ENCODE peak calls at places on chromosomes 4 and X, in seven cellular contexts. One of them, this sample, is unnamed.

GRCh38 chrX:9788908-9789307 is 2.7 kb downstream of the SHROOM2 start:
- DNase-seq in lower leg skin: no peak
- DNase-seq in lower lobe of right lung: no peak
- DNase-seq in H1: no peak
- DNase-seq in tibial artery: no peak
- DNase-seq in GM06990: no peak
- DNase-seq in hippocampal formation: no peak
- DNase-seq in this sample: no peak

GRCh38 chr4:72602396-72602795 is 33.4 kb upstream of the ADAMTS3 start:
- DNase-seq in lower leg skin: no peak
- DNase-seq in lower lobe of right lung: no peak
- DNase-seq in H1: no peak
- DNase-seq in tibial artery: no peak
- DNase-seq in GM06990: no peak
- DNase-seq in hippocampal formation: no peak
- DNase-seq in this sample: no peak

GRCh38 chr4:114273246-114273645 is 293.8 kb upstream of the ARSJ start:
- DNase-seq in lower leg skin: no peak
- DNase-seq in lower lobe of right lung: no peak
- DNase-seq in H1: no peak
- DNase-seq in tibial artery: no peak
- DNase-seq in GM06990: no peak
- DNase-seq in hippocampal formation: no peak
- DNase-seq in this sample: no peak

GRCh38 chr4:76579596-76580375 is 144.8 kb downstream of the SHROOM3 start:
- DNase-seq in lower leg skin: no peak
- DNase-seq in lower lobe of right lung: no peak
- DNase-seq in H1: no peak
- DNase-seq in tibial artery: no peak
- DNase-seq in GM06990: no peak
- DNase-seq in hippocampal formation: no peak
- DNase-seq in this sample: no peak

GRCh38 chr4:6338951-6339817 is 69.5 kb downstream of the WFS1 start:
- DNase-seq in lower leg skin: no peak
- DNase-seq in lower lobe of right lung: peak
- DNase-seq in H1: no peak
- DNase-seq in tibial artery: no peak
- DNase-seq in GM06990: no peak
- DNase-seq in hippocampal formation: no peak
- DNase-seq in this sample: no peak

GRCh38 chr4:52196606-52197130 is 145.6 kb downstream of the SPATA18 start:
- DNase-seq in lower leg skin: no peak
- DNase-seq in lower lobe of right lung: no peak
- DNase-seq in H1: no peak
- DNase-seq in tibial artery: no peak
- DNase-seq in GM06990: no peak
- DNase-seq in hippocampal formation: no peak
- DNase-seq in this sample: no peak

GRCh38 chrX:134484039-134484438 is 24.1 kb downstream of the HPRT1 start:
- DNase-seq in lower leg skin: no peak
- DNase-seq in lower lobe of right lung: no peak
- DNase-seq in H1: no peak
- DNase-seq in tibial artery: no peak
- DNase-seq in GM06990: peak
- DNase-seq in hippocampal formation: no peak
- DNase-seq in this sample: no peak

GRCh38 chr4:98481167-98481566 is 177.2 kb downstream of the TSPAN5 start:
- DNase-seq in lower leg skin: no peak
- DNase-seq in lower lobe of right lung: no peak
- DNase-seq in H1: no peak
- DNase-seq in tibial artery: no peak
- DNase-seq in GM06990: no peak
- DNase-seq in hippocampal formation: peak
- DNase-seq in this sample: peak

GRCh38 chrX:13092455-13092941 is 48.1 kb upstream of the FAM9C start:
- DNase-seq in lower leg skin: no peak
- DNase-seq in lower lobe of right lung: peak
- DNase-seq in H1: no peak
- DNase-seq in tibial artery: no peak
- DNase-seq in GM06990: peak
- DNase-seq in hippocampal formation: no peak
- DNase-seq in this sample: peak

GRCh38 chr4:77538144-77538543 is 67.5 kb upstream of the CXCL13 start:
- DNase-seq in lower leg skin: no peak
- DNase-seq in lower lobe of right lung: no peak
- DNase-seq in H1: no peak
- DNase-seq in tibial artery: no peak
- DNase-seq in GM06990: no peak
- DNase-seq in hippocampal formation: no peak
- DNase-seq in this sample: no peak

GRCh38 chr4:1030559-1030958 is 19.1 kb downstream of the FGFRL1 start:
- DNase-seq in lower leg skin: no peak
- DNase-seq in lower lobe of right lung: no peak
- DNase-seq in H1: no peak
- DNase-seq in tibial artery: no peak
- DNase-seq in GM06990: no peak
- DNase-seq in hippocampal formation: no peak
- DNase-seq in this sample: no peak

GRCh38 chr4:77028241-77028640 is 47.5 kb downstream of the CCNI start:
- DNase-seq in lower leg skin: no peak
- DNase-seq in lower lobe of right lung: no peak
- DNase-seq in H1: no peak
- DNase-seq in tibial artery: no peak
- DNase-seq in GM06990: no peak
- DNase-seq in hippocampal formation: no peak
- DNase-seq in this sample: no peak

GRCh38 chr4:140858897-140859296 is 102.7 kb upstream of the TBC1D9 start:
- DNase-seq in lower leg skin: no peak
- DNase-seq in lower lobe of right lung: no peak
- DNase-seq in H1: no peak
- DNase-seq in tibial artery: no peak
- DNase-seq in GM06990: no peak
- DNase-seq in hippocampal formation: no peak
- DNase-seq in this sample: peak

GRCh38 chrX:96424007-96424406 is 260.6 kb upstream of the DIAPH2 start:
- DNase-seq in lower leg skin: no peak
- DNase-seq in lower lobe of right lung: no peak
- DNase-seq in H1: no peak
- DNase-seq in tibial artery: no peak
- DNase-seq in GM06990: no peak
- DNase-seq in hippocampal formation: no peak
- DNase-seq in this sample: no peak

GRCh38 chr4:8200302-8200975 is 1.3 kb downstream of the SH3TC1 start:
- DNase-seq in lower leg skin: peak
- DNase-seq in lower lobe of right lung: peak
- DNase-seq in H1: no peak
- DNase-seq in tibial artery: peak
- DNase-seq in GM06990: peak
- DNase-seq in hippocampal formation: no peak
- DNase-seq in this sample: peak

GRCh38 chrX:18793601-18794089 is 86.2 kb downstream of the PPEF1 start:
- DNase-seq in lower leg skin: no peak
- DNase-seq in lower lobe of right lung: no peak
- DNase-seq in H1: peak
- DNase-seq in tibial artery: no peak
- DNase-seq in GM06990: no peak
- DNase-seq in hippocampal formation: no peak
- DNase-seq in this sample: no peak

GRCh38 chrX:44314259-44314734 is 29.2 kb downstream of the EFHC2 start:
- DNase-seq in lower leg skin: no peak
- DNase-seq in lower lobe of right lung: peak
- DNase-seq in H1: no peak
- DNase-seq in tibial artery: no peak
- DNase-seq in GM06990: no peak
- DNase-seq in hippocampal formation: no peak
- DNase-seq in this sample: peak

GRCh38 chrX:41665676-41666075 is 23.1 kb upstream of the GPR34 start:
- DNase-seq in lower leg skin: no peak
- DNase-seq in lower lobe of right lung: no peak
- DNase-seq in H1: no peak
- DNase-seq in tibial artery: no peak
- DNase-seq in GM06990: no peak
- DNase-seq in hippocampal formation: no peak
- DNase-seq in this sample: no peak

GRCh38 chrX:65697915-65698796 is 30.7 kb downstream of the MSN start:
- DNase-seq in lower leg skin: no peak
- DNase-seq in lower lobe of right lung: peak
- DNase-seq in H1: no peak
- DNase-seq in tibial artery: peak
- DNase-seq in GM06990: peak
- DNase-seq in hippocampal formation: peak
- DNase-seq in this sample: peak

GRCh38 chrX:545488-545887 is 85.1 kb upstream of the SHOX start:
- DNase-seq in lower leg skin: peak
- DNase-seq in lower lobe of right lung: no peak
- DNase-seq in H1: no peak
- DNase-seq in tibial artery: peak
- DNase-seq in GM06990: no peak
- DNase-seq in hippocampal formation: no peak
- DNase-seq in this sample: no peak

GRCh38 chr4:114782842-114783595 is 184.4 kb downstream of the UGT8 start:
- DNase-seq in lower leg skin: no peak
- DNase-seq in lower lobe of right lung: no peak
- DNase-seq in H1: no peak
- DNase-seq in tibial artery: no peak
- DNase-seq in GM06990: no peak
- DNase-seq in hippocampal formation: no peak
- DNase-seq in this sample: no peak

This sample was measured in left ventricle myocardium superior.